ENCODE peak calls at places on chromosomes 1 and 21, in seven cellular contexts. One of them, this sample, is unnamed.
A peak's percentile ranks its signal among the peaks of the same experiment; 100 is the strongest.

GRCh38 chr1:119885903-119886783 is 10.2 kb downstream of the ADAM30 start:
- DNase-seq in EL: peak; percentile 56
- DNase-seq in cardiac muscle cell: peak; percentile 55
- DNase-seq in amygdala: no peak
- DNase-seq in Calu3: peak; percentile 66
- DNase-seq in Peyer's patch: peak; percentile 68
- DNase-seq in dermis microvascular lymphatic vessel endothelial cell: peak; percentile 50
- DNase-seq in this sample: peak; percentile 71

GRCh38 chr1:228900099-228900965 is 165.1 kb downstream of the RHOU start:
- DNase-seq in Calu3: no peak
- DNase-seq in cardiac muscle cell: no peak
- DNase-seq in amygdala: no peak
- DNase-seq in Peyer's patch: no peak
- DNase-seq in dermis microvascular lymphatic vessel endothelial cell: no peak
- DNase-seq in EL: no peak
- DNase-seq in this sample: peak; percentile 25

GRCh38 chr1:32199717-32200072 is 700 bp upstream of the CCDC28B start:
- DNase-seq in Calu3: no peak
- DNase-seq in dermis microvascular lymphatic vessel endothelial cell: no peak
- DNase-seq in Peyer's patch: no peak
- DNase-seq in cardiac muscle cell: peak; percentile 34
- DNase-seq in amygdala: no peak
- DNase-seq in EL: no peak
- DNase-seq in this sample: peak; percentile 87

GRCh38 chr1:220698607-220699016 is 8.4 kb downstream of the C1orf115 start:
- DNase-seq in amygdala: no peak
- DNase-seq in cardiac muscle cell: no peak
- DNase-seq in EL: no peak
- DNase-seq in Calu3: no peak
- DNase-seq in dermis microvascular lymphatic vessel endothelial cell: no peak
- DNase-seq in Peyer's patch: no peak
- DNase-seq in this sample: no peak

GRCh38 chr21:28554660-28555475 is 437.8 kb downstream of the LTN1 start:
- DNase-seq in amygdala: no peak
- DNase-seq in Peyer's patch: no peak
- DNase-seq in EL: peak; percentile 54
- DNase-seq in Calu3: peak; percentile 1
- DNase-seq in cardiac muscle cell: no peak
- DNase-seq in dermis microvascular lymphatic vessel endothelial cell: no peak
- DNase-seq in this sample: no peak

GRCh38 chr1:156082111-156083091 is at the start of gene MEX3A:
- DNase-seq in EL: peak; percentile 73
- DNase-seq in cardiac muscle cell: peak; percentile 94
- DNase-seq in Calu3: peak; percentile 83
- DNase-seq in Peyer's patch: peak; percentile 83
- DNase-seq in dermis microvascular lymphatic vessel endothelial cell: peak; percentile 79
- DNase-seq in amygdala: peak; percentile 61
- DNase-seq in this sample: peak; percentile 74

GRCh38 chr1:51627672-51628071 is 10.8 kb downstream of the OSBPL9 start:
- DNase-seq in amygdala: no peak
- DNase-seq in cardiac muscle cell: peak; percentile 59
- DNase-seq in Peyer's patch: no peak
- DNase-seq in Calu3: no peak
- DNase-seq in dermis microvascular lymphatic vessel endothelial cell: peak; percentile 66
- DNase-seq in EL: peak; percentile 54
- DNase-seq in this sample: no peak

GRCh38 chr1:30270468-30270867 is 452.9 kb downstream of the MATN1 start:
- DNase-seq in Calu3: no peak
- DNase-seq in cardiac muscle cell: no peak
- DNase-seq in amygdala: no peak
- DNase-seq in Peyer's patch: no peak
- DNase-seq in dermis microvascular lymphatic vessel endothelial cell: no peak
- DNase-seq in EL: no peak
- DNase-seq in this sample: no peak

GRCh38 chr1:53388963-53389362 is 61.1 kb upstream of the LRP8 start:
- DNase-seq in Peyer's patch: no peak
- DNase-seq in cardiac muscle cell: no peak
- DNase-seq in Calu3: no peak
- DNase-seq in EL: no peak
- DNase-seq in amygdala: no peak
- DNase-seq in dermis microvascular lymphatic vessel endothelial cell: no peak
- DNase-seq in this sample: no peak

GRCh38 chr1:56645663-56646330 is 683 bp downstream of the PRKAA2 start:
- DNase-seq in Peyer's patch: peak; percentile 47
- DNase-seq in amygdala: no peak
- DNase-seq in dermis microvascular lymphatic vessel endothelial cell: peak; percentile 8
- DNase-seq in cardiac muscle cell: peak; percentile 18
- DNase-seq in Calu3: no peak
- DNase-seq in EL: peak; percentile 48
- DNase-seq in this sample: peak; percentile 24

GRCh38 chr21:42841156-42841915 is 38.0 kb downstream of the WDR4 start:
- DNase-seq in amygdala: no peak
- DNase-seq in Peyer's patch: peak; percentile 31
- DNase-seq in dermis microvascular lymphatic vessel endothelial cell: no peak
- DNase-seq in Calu3: no peak
- DNase-seq in EL: no peak
- DNase-seq in cardiac muscle cell: no peak
- DNase-seq in this sample: no peak

GRCh38 chr1:92709738-92710137 is 75.2 kb downstream of the EVI5 start:
- DNase-seq in Peyer's patch: no peak
- DNase-seq in dermis microvascular lymphatic vessel endothelial cell: peak; percentile 6
- DNase-seq in EL: peak; percentile 52
- DNase-seq in Calu3: peak; percentile 52
- DNase-seq in cardiac muscle cell: no peak
- DNase-seq in amygdala: no peak
- DNase-seq in this sample: peak; percentile 75

GRCh38 chr1:171772312-171772711 is 9.1 kb upstream of the METTL13 start:
- DNase-seq in Calu3: no peak
- DNase-seq in amygdala: no peak
- DNase-seq in EL: no peak
- DNase-seq in dermis microvascular lymphatic vessel endothelial cell: no peak
- DNase-seq in Peyer's patch: no peak
- DNase-seq in cardiac muscle cell: no peak
- DNase-seq in this sample: no peak

GRCh38 chr21:38170283-38170682 is 86.5 kb upstream of the KCNJ15 start:
- DNase-seq in amygdala: no peak
- DNase-seq in Peyer's patch: no peak
- DNase-seq in Calu3: peak; percentile 52
- DNase-seq in EL: peak; percentile 48
- DNase-seq in dermis microvascular lymphatic vessel endothelial cell: peak; percentile 62
- DNase-seq in cardiac muscle cell: no peak
- DNase-seq in this sample: no peak

GRCh38 chr1:207826557-207827487 is 75.0 kb downstream of the CD46 start:
- DNase-seq in dermis microvascular lymphatic vessel endothelial cell: no peak
- DNase-seq in EL: peak; percentile 50
- DNase-seq in amygdala: no peak
- DNase-seq in Peyer's patch: peak; percentile 73
- DNase-seq in Calu3: peak; percentile 48
- DNase-seq in cardiac muscle cell: no peak
- DNase-seq in this sample: peak; percentile 50

GRCh38 chr1:2290595-2291510 is 62.7 kb downstream of the SKI start:
- DNase-seq in amygdala: peak; percentile 43
- DNase-seq in Calu3: no peak
- DNase-seq in cardiac muscle cell: no peak
- DNase-seq in Peyer's patch: peak; percentile 71
- DNase-seq in dermis microvascular lymphatic vessel endothelial cell: peak; percentile 93
- DNase-seq in EL: peak; percentile 99
- DNase-seq in this sample: peak; percentile 54

GRCh38 chr1:47776554-47777156 is 220.5 kb downstream of the TRABD2B start:
- DNase-seq in dermis microvascular lymphatic vessel endothelial cell: peak; percentile 52
- DNase-seq in Peyer's patch: no peak
- DNase-seq in cardiac muscle cell: no peak
- DNase-seq in EL: no peak
- DNase-seq in amygdala: no peak
- DNase-seq in Calu3: no peak
- DNase-seq in this sample: no peak

GRCh38 chr1:241747992-241748391 is 95.9 kb downstream of the WDR64 start:
- DNase-seq in Calu3: no peak
- DNase-seq in amygdala: no peak
- DNase-seq in dermis microvascular lymphatic vessel endothelial cell: no peak
- DNase-seq in cardiac muscle cell: no peak
- DNase-seq in Peyer's patch: no peak
- DNase-seq in EL: no peak
- DNase-seq in this sample: no peak

GRCh38 chr1:156420209-156421061 is 51.4 kb downstream of the RHBG start:
- DNase-seq in dermis microvascular lymphatic vessel endothelial cell: no peak
- DNase-seq in cardiac muscle cell: no peak
- DNase-seq in Peyer's patch: no peak
- DNase-seq in Calu3: peak; percentile 23
- DNase-seq in amygdala: no peak
- DNase-seq in EL: no peak
- DNase-seq in this sample: no peak

GRCh38 chr1:59124166-59124565 is 172.7 kb upstream of the FGGY start:
- DNase-seq in Calu3: no peak
- DNase-seq in dermis microvascular lymphatic vessel endothelial cell: no peak
- DNase-seq in Peyer's patch: no peak
- DNase-seq in EL: peak; percentile 34
- DNase-seq in cardiac muscle cell: no peak
- DNase-seq in amygdala: no peak
- DNase-seq in this sample: no peak

GRCh38 chr1:214386747-214387146 is 105.8 kb downstream of the SMYD2 start:
- DNase-seq in EL: peak; percentile 50
- DNase-seq in amygdala: no peak
- DNase-seq in cardiac muscle cell: no peak
- DNase-seq in Peyer's patch: no peak
- DNase-seq in dermis microvascular lymphatic vessel endothelial cell: peak; percentile 84
- DNase-seq in Calu3: no peak
- DNase-seq in this sample: no peak

GRCh38 chr1:31064685-31065309 is 720 bp downstream of the PUM1 start:
- DNase-seq in amygdala: peak; percentile 58
- DNase-seq in cardiac muscle cell: no peak
- DNase-seq in EL: peak; percentile 36
- DNase-seq in Calu3: peak; percentile 6
- DNase-seq in Peyer's patch: no peak
- DNase-seq in dermis microvascular lymphatic vessel endothelial cell: peak; percentile 36
- DNase-seq in this sample: no peak

GRCh38 chr1:41240806-41241747 is 1.0 kb downstream of the SCMH1 start:
- DNase-seq in EL: peak; percentile 63
- DNase-seq in Calu3: peak; percentile 67
- DNase-seq in Peyer's patch: peak; percentile 71
- DNase-seq in dermis microvascular lymphatic vessel endothelial cell: peak; percentile 62
- DNase-seq in amygdala: peak; percentile 14
- DNase-seq in cardiac muscle cell: peak; percentile 75
- DNase-seq in this sample: peak; percentile 80

GRCh38 chr1:1784933-1785332 is 6.7 kb upstream of the NADK start:
- DNase-seq in Peyer's patch: no peak
- DNase-seq in EL: no peak
- DNase-seq in dermis microvascular lymphatic vessel endothelial cell: no peak
- DNase-seq in cardiac muscle cell: no peak
- DNase-seq in amygdala: no peak
- DNase-seq in Calu3: no peak
- DNase-seq in this sample: no peak

This sample was measured in body of pancreas.